ENCODE peak calls at places on chromosomes 16 and 17, in five cellular contexts. One of them, this sample, is unnamed.

GRCh38 chr17:61048398-61049106 is 351.1 kb upstream of the TBX2 start:
- DNase-seq in stomach: no peak
- DNase-seq in gastrocnemius medialis: no peak
- DNase-seq in Calu3: no peak
- DNase-seq in dorsolateral prefrontal cortex: no peak
- DNase-seq in this sample: no peak

GRCh38 chr16:72530434-72530833 is 358.5 kb upstream of the PMFBP1 start:
- DNase-seq in Calu3: no peak
- DNase-seq in dorsolateral prefrontal cortex: no peak
- DNase-seq in stomach: no peak
- DNase-seq in gastrocnemius medialis: no peak
- DNase-seq in this sample: peak

GRCh38 chr16:85690469-85691064 is 1.8 kb upstream of the GINS2 start:
- DNase-seq in stomach: no peak
- DNase-seq in Calu3: no peak
- DNase-seq in dorsolateral prefrontal cortex: no peak
- DNase-seq in gastrocnemius medialis: no peak
- DNase-seq in this sample: no peak

GRCh38 chr17:62625184-62625869 is 2.1 kb upstream of the MRC2 start:
- DNase-seq in dorsolateral prefrontal cortex: no peak
- DNase-seq in stomach: no peak
- DNase-seq in Calu3: no peak
- DNase-seq in gastrocnemius medialis: no peak
- DNase-seq in this sample: no peak

GRCh38 chr17:15290605-15291004 is 25.5 kb upstream of the PMP22 start:
- DNase-seq in Calu3: no peak
- DNase-seq in dorsolateral prefrontal cortex: no peak
- DNase-seq in stomach: no peak
- DNase-seq in gastrocnemius medialis: no peak
- DNase-seq in this sample: no peak

GRCh38 chr17:29177541-29177870 is 2.7 kb downstream of the MYO18A start:
- DNase-seq in gastrocnemius medialis: no peak
- DNase-seq in Calu3: no peak
- DNase-seq in dorsolateral prefrontal cortex: no peak
- DNase-seq in stomach: no peak
- DNase-seq in this sample: no peak

GRCh38 chr16:86676216-86676800 is 98.0 kb downstream of the FOXL1 start:
- DNase-seq in Calu3: no peak
- DNase-seq in dorsolateral prefrontal cortex: no peak
- DNase-seq in stomach: no peak
- DNase-seq in gastrocnemius medialis: no peak
- DNase-seq in this sample: peak

GRCh38 chr16:75250089-75250808 is 1.2 kb downstream of the BCAR1 start:
- DNase-seq in stomach: peak
- DNase-seq in gastrocnemius medialis: peak
- DNase-seq in dorsolateral prefrontal cortex: no peak
- DNase-seq in Calu3: peak
- DNase-seq in this sample: no peak

GRCh38 chr16:912684-913613 is 57.8 kb downstream of the LMF1 start:
- DNase-seq in gastrocnemius medialis: no peak
- DNase-seq in Calu3: no peak
- DNase-seq in dorsolateral prefrontal cortex: peak
- DNase-seq in stomach: peak
- DNase-seq in this sample: no peak

GRCh38 chr16:259814-260253 is 15.9 kb downstream of the RGS11 start:
- DNase-seq in Calu3: no peak
- DNase-seq in dorsolateral prefrontal cortex: no peak
- DNase-seq in gastrocnemius medialis: no peak
- DNase-seq in stomach: no peak
- DNase-seq in this sample: no peak

GRCh38 chr17:29112780-29113295 is 67.4 kb downstream of the MYO18A start:
- DNase-seq in stomach: peak
- DNase-seq in dorsolateral prefrontal cortex: peak
- DNase-seq in Calu3: no peak
- DNase-seq in gastrocnemius medialis: no peak
- DNase-seq in this sample: peak

GRCh38 chr16:67723151-67723915 is 4.2 kb upstream of the GFOD2 start:
- DNase-seq in dorsolateral prefrontal cortex: no peak
- DNase-seq in stomach: no peak
- DNase-seq in Calu3: no peak
- DNase-seq in gastrocnemius medialis: no peak
- DNase-seq in this sample: peak

GRCh38 chr17:10290046-10290445 is 82.8 kb downstream of the MYH13 start:
- DNase-seq in gastrocnemius medialis: no peak
- DNase-seq in Calu3: no peak
- DNase-seq in dorsolateral prefrontal cortex: no peak
- DNase-seq in stomach: no peak
- DNase-seq in this sample: peak

GRCh38 chr16:73743665-73744496 is 552.7 kb upstream of the PSMD7 start:
- DNase-seq in gastrocnemius medialis: no peak
- DNase-seq in dorsolateral prefrontal cortex: peak
- DNase-seq in stomach: no peak
- DNase-seq in Calu3: no peak
- DNase-seq in this sample: no peak

GRCh38 chr16:86365513-86366040 is 144.8 kb upstream of the FOXF1 start:
- DNase-seq in Calu3: no peak
- DNase-seq in stomach: no peak
- DNase-seq in dorsolateral prefrontal cortex: no peak
- DNase-seq in gastrocnemius medialis: no peak
- DNase-seq in this sample: no peak

GRCh38 chr17:66775881-66776400 is 59.0 kb upstream of the CACNG5 start:
- DNase-seq in stomach: no peak
- DNase-seq in dorsolateral prefrontal cortex: no peak
- DNase-seq in Calu3: no peak
- DNase-seq in gastrocnemius medialis: no peak
- DNase-seq in this sample: no peak

GRCh38 chr16:66636199-66636598 is 31.7 kb downstream of the CMTM3 start:
- DNase-seq in gastrocnemius medialis: no peak
- DNase-seq in stomach: no peak
- DNase-seq in Calu3: no peak
- DNase-seq in dorsolateral prefrontal cortex: no peak
- DNase-seq in this sample: no peak

GRCh38 chr17:32876414-32877163 is at the start of gene MYO1D:
- DNase-seq in gastrocnemius medialis: no peak
- DNase-seq in stomach: peak
- DNase-seq in dorsolateral prefrontal cortex: no peak
- DNase-seq in Calu3: peak
- DNase-seq in this sample: no peak

GRCh38 chr17:36846410-36847292 is 90.6 kb upstream of the LHX1 start:
- DNase-seq in stomach: no peak
- DNase-seq in gastrocnemius medialis: no peak
- DNase-seq in Calu3: no peak
- DNase-seq in dorsolateral prefrontal cortex: no peak
- DNase-seq in this sample: no peak

GRCh38 chr16:9138731-9139501 is 47.5 kb downstream of the HAPSTR1 start:
- DNase-seq in dorsolateral prefrontal cortex: peak
- DNase-seq in gastrocnemius medialis: peak
- DNase-seq in stomach: peak
- DNase-seq in Calu3: peak
- DNase-seq in this sample: peak

GRCh38 chr17:59786213-59786535 is 78.7 kb downstream of the VMP1 start:
- DNase-seq in stomach: no peak
- DNase-seq in gastrocnemius medialis: no peak
- DNase-seq in dorsolateral prefrontal cortex: no peak
- DNase-seq in Calu3: no peak
- DNase-seq in this sample: no peak

GRCh38 chr17:59783221-59784016 is 76.0 kb downstream of the VMP1 start:
- DNase-seq in stomach: no peak
- DNase-seq in dorsolateral prefrontal cortex: no peak
- DNase-seq in gastrocnemius medialis: no peak
- DNase-seq in Calu3: no peak
- DNase-seq in this sample: peak

GRCh38 chr17:59790936-59791335 is 83.5 kb downstream of the VMP1 start:
- DNase-seq in dorsolateral prefrontal cortex: no peak
- DNase-seq in Calu3: no peak
- DNase-seq in gastrocnemius medialis: no peak
- DNase-seq in stomach: no peak
- DNase-seq in this sample: no peak

GRCh38 chr17:59786536-59787319 is 79.3 kb downstream of the VMP1 start:
- DNase-seq in gastrocnemius medialis: peak
- DNase-seq in stomach: peak
- DNase-seq in Calu3: peak
- DNase-seq in dorsolateral prefrontal cortex: peak
- DNase-seq in this sample: peak

GRCh38 chr17:59785091-59785799 is 77.8 kb downstream of the VMP1 start:
- DNase-seq in gastrocnemius medialis: no peak
- DNase-seq in dorsolateral prefrontal cortex: no peak
- DNase-seq in Calu3: no peak
- DNase-seq in stomach: no peak
- DNase-seq in this sample: peak
- TF ChIP-seq CTCF in gastrocnemius medialis: no peak
- TF ChIP-seq CTCF in dorsolateral prefrontal cortex: no peak
- TF ChIP-seq CTCF in Calu3: no peak
- TF ChIP-seq CTCF in stomach: no peak
- TF ChIP-seq CTCF in this sample: no peak

GRCh38 chr16:89599451-89599858 is 14.0 kb upstream of the DPEP1 start:
- DNase-seq in gastrocnemius medialis: no peak
- DNase-seq in dorsolateral prefrontal cortex: no peak
- DNase-seq in stomach: no peak
- DNase-seq in Calu3: peak
- DNase-seq in this sample: peak
- TF ChIP-seq CTCF in gastrocnemius medialis: no peak
- TF ChIP-seq CTCF in dorsolateral prefrontal cortex: no peak
- TF ChIP-seq CTCF in stomach: no peak
- TF ChIP-seq CTCF in Calu3: peak
- TF ChIP-seq CTCF in this sample: peak

GRCh38 chr16:54282202-54282922 is 4.2 kb downstream of the IRX3 start:
- DNase-seq in dorsolateral prefrontal cortex: no peak
- DNase-seq in stomach: peak
- DNase-seq in Calu3: peak
- DNase-seq in gastrocnemius medialis: no peak
- DNase-seq in this sample: peak
- TF ChIP-seq CTCF in dorsolateral prefrontal cortex: peak
- TF ChIP-seq CTCF in stomach: peak
- TF ChIP-seq CTCF in Calu3: peak
- TF ChIP-seq CTCF in gastrocnemius medialis: peak
- TF ChIP-seq CTCF in this sample: peak

DNA sequence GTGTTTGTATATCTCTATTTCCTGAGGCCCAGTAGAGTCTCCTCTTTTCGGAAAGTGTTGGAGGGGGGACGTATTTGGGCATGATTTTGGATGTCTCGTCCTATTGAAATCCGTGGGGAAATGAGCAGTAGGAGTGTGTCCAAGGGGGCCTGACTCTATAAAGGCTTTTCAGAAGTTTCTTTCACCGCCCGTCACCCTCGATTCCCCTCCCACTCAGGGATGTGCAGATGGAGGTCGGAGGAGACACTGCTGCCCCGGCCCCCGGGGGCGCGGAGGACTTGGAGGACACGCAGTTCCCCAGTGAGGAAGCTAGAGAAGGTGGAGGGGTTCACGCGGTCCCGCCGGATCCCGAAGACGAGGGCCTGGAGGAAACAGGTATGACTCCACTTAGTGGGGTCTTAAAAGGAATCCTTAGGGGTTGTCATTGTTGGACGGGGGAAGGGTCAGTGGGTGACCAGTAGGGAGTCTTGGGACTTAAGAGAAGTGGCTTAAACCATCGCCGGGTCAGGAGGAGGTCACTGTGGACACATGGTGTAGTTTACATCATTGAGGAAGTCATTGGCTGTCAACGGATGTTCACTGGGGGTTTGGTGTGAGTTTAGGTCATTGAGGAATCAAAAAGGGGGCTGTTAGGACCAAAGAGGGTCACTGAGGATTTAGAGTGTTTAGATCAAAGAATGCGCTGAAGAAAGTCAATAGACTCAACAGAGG is 424 bp downstream of the MON1B start:
- DNase-seq in Calu3: no peak
- DNase-seq in gastrocnemius medialis: no peak
- DNase-seq in stomach: no peak
- DNase-seq in dorsolateral prefrontal cortex: no peak
- DNase-seq in this sample: peak
- TF ChIP-seq CTCF in Calu3: no peak
- TF ChIP-seq CTCF in gastrocnemius medialis: no peak
- TF ChIP-seq CTCF in stomach: no peak
- TF ChIP-seq CTCF in dorsolateral prefrontal cortex: no peak
- TF ChIP-seq CTCF in this sample: no peak

GRCh38 chr16:7303014-7303676 is 29.5 kb upstream of the RBFOX1 start:
- DNase-seq in Calu3: no peak
- DNase-seq in gastrocnemius medialis: no peak
- DNase-seq in dorsolateral prefrontal cortex: peak
- DNase-seq in stomach: no peak
- DNase-seq in this sample: no peak
- TF ChIP-seq CTCF in Calu3: no peak
- TF ChIP-seq CTCF in gastrocnemius medialis: peak
- TF ChIP-seq CTCF in dorsolateral prefrontal cortex: no peak
- TF ChIP-seq CTCF in stomach: no peak
- TF ChIP-seq CTCF in this sample: no peak

GRCh38 chr16:13453325-13453724 is 466.6 kb upstream of the ERCC4 start:
- DNase-seq in Calu3: no peak
- DNase-seq in gastrocnemius medialis: no peak
- DNase-seq in dorsolateral prefrontal cortex: no peak
- DNase-seq in stomach: no peak
- DNase-seq in this sample: peak
- TF ChIP-seq CTCF in Calu3: no peak
- TF ChIP-seq CTCF in gastrocnemius medialis: no peak
- TF ChIP-seq CTCF in dorsolateral prefrontal cortex: no peak
- TF ChIP-seq CTCF in stomach: no peak
- TF ChIP-seq CTCF in this sample: no peak

GRCh38 chr16:89129378-89129777 is 35.7 kb downstream of the ACSF3 start:
- DNase-seq in dorsolateral prefrontal cortex: no peak
- DNase-seq in Calu3: no peak
- DNase-seq in stomach: no peak
- DNase-seq in gastrocnemius medialis: no peak
- DNase-seq in this sample: no peak
- TF ChIP-seq CTCF in dorsolateral prefrontal cortex: no peak
- TF ChIP-seq CTCF in Calu3: no peak
- TF ChIP-seq CTCF in stomach: no peak
- TF ChIP-seq CTCF in gastrocnemius medialis: no peak
- TF ChIP-seq CTCF in this sample: no peak

GRCh38 chr17:55825213-55825612 is 74.4 kb downstream of the PCTP start:
- DNase-seq in Calu3: peak
- DNase-seq in dorsolateral prefrontal cortex: no peak
- DNase-seq in gastrocnemius medialis: no peak
- DNase-seq in stomach: no peak
- DNase-seq in this sample: no peak
- TF ChIP-seq CTCF in Calu3: no peak
- TF ChIP-seq CTCF in dorsolateral prefrontal cortex: no peak
- TF ChIP-seq CTCF in gastrocnemius medialis: peak
- TF ChIP-seq CTCF in stomach: no peak
- TF ChIP-seq CTCF in this sample: no peak

GRCh38 chr17:64157669-64158180 is 27.8 kb upstream of the ERN1 start:
- DNase-seq in stomach: no peak
- DNase-seq in Calu3: no peak
- DNase-seq in dorsolateral prefrontal cortex: no peak
- DNase-seq in gastrocnemius medialis: no peak
- DNase-seq in this sample: no peak
- TF ChIP-seq CTCF in stomach: no peak
- TF ChIP-seq CTCF in Calu3: no peak
- TF ChIP-seq CTCF in dorsolateral prefrontal cortex: no peak
- TF ChIP-seq CTCF in gastrocnemius medialis: peak
- TF ChIP-seq CTCF in this sample: no peak